ENCODE peak calls at places on chromosome 9, in four cellular contexts. One of them, this sample, is unnamed.

GRCh38 chr9:21027295-21027694 is 4.1 kb downstream of the HACD4 start:
- DNase-seq in fibroblast of lung: peak; percentile 47
- DNase-seq in GM12878: no peak
- DNase-seq in mammary epithelial cell: no peak
- DNase-seq in this sample: no peak

GRCh38 chr9:23829580-23830458 is 3.8 kb upstream of the ELAVL2 start:
- DNase-seq in fibroblast of lung: no peak
- DNase-seq in GM12878: no peak
- DNase-seq in mammary epithelial cell: peak; percentile 38
- DNase-seq in this sample: no peak

GRCh38 chr9:89494199-89494598 is 3.7 kb downstream of the SEMA4D start:
- DNase-seq in fibroblast of lung: no peak
- DNase-seq in GM12878: no peak
- DNase-seq in mammary epithelial cell: no peak
- DNase-seq in this sample: no peak

GRCh38 chr9:18253950-18254349 is 220.0 kb upstream of the ADAMTSL1 start:
- DNase-seq in fibroblast of lung: peak; percentile 30
- DNase-seq in GM12878: no peak
- DNase-seq in mammary epithelial cell: no peak
- DNase-seq in this sample: no peak

GRCh38 chr9:107976767-107977166 is 487.2 kb upstream of the KLF4 start:
- DNase-seq in fibroblast of lung: no peak
- DNase-seq in GM12878: no peak
- DNase-seq in mammary epithelial cell: peak; percentile 36
- DNase-seq in this sample: no peak

GRCh38 chr9:136807281-136808074 is at the start of gene RABL6:
- DNase-seq in fibroblast of lung: peak; percentile 61
- DNase-seq in GM12878: no peak
- DNase-seq in mammary epithelial cell: peak; percentile 66
- DNase-seq in this sample: peak; percentile 78

GRCh38 chr9:85118990-85119755 is 449.6 kb downstream of the NTRK2 start:
- DNase-seq in fibroblast of lung: peak; percentile 58
- DNase-seq in GM12878: no peak
- DNase-seq in mammary epithelial cell: peak; percentile 79
- DNase-seq in this sample: no peak

GRCh38 chr9:98117984-98118639 is 910 bp downstream of the TRIM14 start:
- DNase-seq in fibroblast of lung: peak; percentile 5
- DNase-seq in GM12878: no peak
- DNase-seq in mammary epithelial cell: peak; percentile 34
- DNase-seq in this sample: no peak

GRCh38 chr9:135480071-135480941 is 724 bp downstream of the PPP1R26 start:
- DNase-seq in fibroblast of lung: peak; percentile 35
- DNase-seq in GM12878: no peak
- DNase-seq in mammary epithelial cell: peak; percentile 32
- DNase-seq in this sample: peak; percentile 25

GRCh38 chr9:133120343-133121199 is 469 bp downstream of the RALGDS start:
- DNase-seq in fibroblast of lung: no peak
- DNase-seq in GM12878: no peak
- DNase-seq in mammary epithelial cell: no peak
- DNase-seq in this sample: no peak

GRCh38 chr9:81517954-81518353 is 171.4 kb downstream of the TLE1 start:
- DNase-seq in fibroblast of lung: no peak
- DNase-seq in GM12878: no peak
- DNase-seq in mammary epithelial cell: no peak
- DNase-seq in this sample: peak; percentile 62

DNA sequence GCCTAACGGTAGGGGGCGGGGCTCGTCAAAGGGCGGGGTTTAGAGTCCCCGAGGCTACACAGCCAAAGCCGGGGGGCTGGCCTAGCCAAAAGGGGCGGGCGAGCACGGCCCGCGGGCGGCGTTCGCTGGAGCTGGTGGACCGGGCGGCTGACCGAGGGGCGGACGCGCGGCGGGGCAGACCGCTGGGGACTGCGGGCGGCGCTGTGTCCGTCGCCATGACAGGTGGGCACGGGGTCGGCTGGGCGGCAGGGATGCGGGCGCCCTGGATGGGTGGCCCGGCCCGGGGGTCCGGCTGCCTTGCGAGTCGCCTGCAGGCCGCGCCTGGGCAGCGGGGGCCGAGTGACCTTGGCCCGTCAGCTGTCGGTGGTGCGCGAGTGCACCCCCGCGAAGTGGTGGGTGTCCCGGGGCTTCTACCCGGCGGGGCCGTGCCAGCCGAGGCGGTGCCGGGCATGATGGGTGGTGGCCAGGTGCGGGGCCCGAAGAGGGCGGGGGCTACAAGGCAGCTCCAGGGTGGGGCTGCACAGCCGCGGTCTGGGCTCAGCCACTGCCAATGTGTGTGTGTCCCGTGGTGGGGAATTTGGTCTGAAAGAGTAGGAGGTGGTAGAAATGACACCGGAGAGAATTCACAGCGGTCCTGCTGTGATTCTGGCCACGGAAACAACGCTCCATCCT is at the start of gene CARD19:
- DNase-seq in fibroblast of lung: peak; percentile 50
- DNase-seq in GM12878: no peak
- DNase-seq in mammary epithelial cell: peak; percentile 50
- DNase-seq in this sample: peak; percentile 48
- H3K27ac ChIP-seq in fibroblast of lung: peak within 1 kb of the TSS; percentile 83
- H3K27ac ChIP-seq in GM12878: peak within 1 kb of the TSS; percentile 99
- H3K27ac ChIP-seq in mammary epithelial cell: peak within 1 kb of the TSS; percentile 72
- H3K27ac ChIP-seq in this sample: peak within 1 kb of the TSS; percentile 98

DNA sequence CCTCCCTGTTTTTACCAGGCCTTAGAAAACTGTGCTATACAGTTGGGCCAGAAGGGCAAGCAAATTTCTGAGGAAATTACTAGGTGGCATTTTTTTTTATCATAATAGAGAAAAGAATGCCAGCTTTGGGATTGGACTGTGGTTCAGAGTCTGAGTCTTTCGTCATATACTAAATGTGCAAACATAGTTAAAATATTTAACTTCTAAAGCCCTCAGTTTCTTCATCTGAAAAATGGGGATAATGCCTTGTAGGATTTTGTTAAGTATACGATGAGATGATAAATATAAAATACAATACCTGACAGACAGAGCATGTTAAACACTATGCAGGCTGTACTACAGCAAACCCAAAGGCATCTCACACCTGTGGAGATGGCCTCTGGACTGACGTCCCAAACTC is 87.3 kb upstream of the GRHPR start:
- DNase-seq in fibroblast of lung: no peak
- DNase-seq in GM12878: no peak
- DNase-seq in mammary epithelial cell: no peak
- DNase-seq in this sample: no peak
- H3K79me2 ChIP-seq in fibroblast of lung: no peaks in the 10 kb centered on the region
- H3K79me2 ChIP-seq in GM12878: peaks cover 2% of the 10 kb centered on the region
- H3K79me2 ChIP-seq in mammary epithelial cell: no peaks in the 10 kb centered on the region
- H3K79me2 ChIP-seq in this sample: no peaks in the 10 kb centered on the region

GRCh38 chr9:127814619-127815511 is 12.2 kb downstream of the FPGS start:
- DNase-seq in fibroblast of lung: no peak
- DNase-seq in GM12878: no peak
- DNase-seq in mammary epithelial cell: no peak
- DNase-seq in this sample: no peak

GRCh38 chr9:127812009-127812408 is 9.3 kb downstream of the FPGS start:
- DNase-seq in fibroblast of lung: no peak
- DNase-seq in GM12878: no peak
- DNase-seq in mammary epithelial cell: no peak
- DNase-seq in this sample: no peak

GRCh38 chr9:127813739-127814226 is 11.1 kb downstream of the FPGS start:
- DNase-seq in fibroblast of lung: no peak
- DNase-seq in GM12878: no peak
- DNase-seq in mammary epithelial cell: no peak
- DNase-seq in this sample: no peak

GRCh38 chr9:127810378-127811187 is 7.9 kb downstream of the FPGS start:
- DNase-seq in fibroblast of lung: no peak
- DNase-seq in GM12878: no peak
- DNase-seq in mammary epithelial cell: no peak
- DNase-seq in this sample: no peak

GRCh38 chr9:127812936-127813675 is 10.4 kb downstream of the FPGS start:
- DNase-seq in fibroblast of lung: no peak
- DNase-seq in GM12878: no peak
- DNase-seq in mammary epithelial cell: no peak
- DNase-seq in this sample: no peak
- H3K27ac ChIP-seq in fibroblast of lung: no peak overlapping the region
- H3K27ac ChIP-seq in GM12878: no peak overlapping the region
- H3K27ac ChIP-seq in mammary epithelial cell: no peak overlapping the region
- H3K27ac ChIP-seq in this sample: no peak overlapping the region

GRCh38 chr9:126334626-126335621 is 8.3 kb downstream of the MVB12B start:
- DNase-seq in fibroblast of lung: peak; percentile 52
- DNase-seq in GM12878: no peak
- DNase-seq in mammary epithelial cell: no peak
- DNase-seq in this sample: no peak
- H3K79me2 ChIP-seq in fibroblast of lung: no peaks in the 10 kb centered on the region
- H3K79me2 ChIP-seq in GM12878: no peaks in the 10 kb centered on the region
- H3K79me2 ChIP-seq in mammary epithelial cell: peaks cover 3% of the 10 kb centered on the region
- H3K79me2 ChIP-seq in this sample: no peaks in the 10 kb centered on the region

DNA sequence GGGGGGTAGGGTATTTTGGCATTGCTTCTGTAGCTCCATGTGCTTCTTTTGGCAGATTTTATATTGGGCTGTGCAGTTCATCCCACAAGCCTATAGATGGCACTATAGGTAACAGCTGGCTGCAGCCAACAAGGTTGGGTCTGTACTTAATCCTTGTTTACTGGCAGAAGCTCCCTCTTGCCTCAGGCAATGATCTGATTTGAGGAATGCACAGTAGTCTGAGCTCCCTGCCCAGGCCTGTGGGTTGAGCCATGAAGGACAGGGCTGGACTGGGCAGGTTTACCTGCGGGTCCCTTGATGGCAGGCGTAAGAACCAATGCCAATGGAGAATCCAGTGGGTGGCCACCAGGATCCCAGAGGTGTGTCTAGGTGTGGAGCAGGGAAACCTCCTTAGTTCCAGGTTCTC is 11.7 kb upstream of the OR1J2 start:
- DNase-seq in fibroblast of lung: peak; percentile 16
- DNase-seq in GM12878: no peak
- DNase-seq in mammary epithelial cell: peak; percentile 86
- DNase-seq in this sample: peak; percentile 56
- H3K27ac ChIP-seq in fibroblast of lung: no peak overlapping the region
- H3K27ac ChIP-seq in GM12878: no peak overlapping the region
- H3K27ac ChIP-seq in mammary epithelial cell: no peak overlapping the region
- H3K27ac ChIP-seq in this sample: no peak overlapping the region

GRCh38 chr9:134340475-134341186 is 14.4 kb downstream of the RXRA start:
- DNase-seq in fibroblast of lung: no peak
- DNase-seq in GM12878: no peak
- DNase-seq in mammary epithelial cell: no peak
- DNase-seq in this sample: no peak

GRCh38 chr9:134338394-134339182 is 12.3 kb downstream of the RXRA start:
- DNase-seq in fibroblast of lung: no peak
- DNase-seq in GM12878: no peak
- DNase-seq in mammary epithelial cell: no peak
- DNase-seq in this sample: no peak

GRCh38 chr9:134337469-134337868 is 11.2 kb downstream of the RXRA start:
- DNase-seq in fibroblast of lung: no peak
- DNase-seq in GM12878: no peak
- DNase-seq in mammary epithelial cell: no peak
- DNase-seq in this sample: no peak

GRCh38 chr9:134341306-134341705 is 15.1 kb downstream of the RXRA start:
- DNase-seq in fibroblast of lung: no peak
- DNase-seq in GM12878: no peak
- DNase-seq in mammary epithelial cell: no peak
- DNase-seq in this sample: no peak

DNA sequence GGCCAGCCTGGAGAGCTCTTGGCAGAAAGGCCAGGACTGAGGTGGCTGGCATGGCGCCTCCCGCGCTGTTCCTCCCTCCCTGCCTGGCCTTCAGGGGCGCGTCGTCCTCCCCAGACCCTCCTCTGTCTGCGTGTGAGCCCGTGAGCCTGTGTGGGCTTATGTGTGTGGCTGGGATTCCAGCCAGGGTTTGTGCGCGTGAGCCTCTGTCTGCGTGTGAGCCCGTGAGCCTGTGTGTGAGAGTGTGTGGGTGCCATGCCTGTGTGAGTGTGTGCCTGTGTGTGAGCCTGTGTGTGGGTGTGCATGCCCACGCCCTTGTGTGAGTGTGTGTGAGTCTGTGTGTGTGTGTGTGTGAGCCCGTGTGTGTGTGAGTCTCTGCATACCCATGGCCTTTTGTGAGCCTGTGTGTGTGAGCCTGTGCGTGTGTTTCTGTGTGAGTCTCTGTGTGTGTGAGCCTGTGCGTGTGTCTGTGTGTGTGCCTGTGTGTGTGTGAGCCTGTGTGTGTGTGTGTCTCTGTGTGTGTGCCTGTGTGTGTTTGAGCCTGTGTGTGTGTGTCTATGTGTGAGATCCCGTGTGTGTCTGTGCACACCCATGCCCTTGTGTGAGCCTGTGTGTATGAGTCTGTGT is 13.0 kb downstream of the RXRA start:
- DNase-seq in fibroblast of lung: peak; percentile 57
- DNase-seq in GM12878: no peak
- DNase-seq in mammary epithelial cell: no peak
- DNase-seq in this sample: no peak
- H3K79me2 ChIP-seq in fibroblast of lung: peaks cover 60% of the 10 kb centered on the region
- H3K79me2 ChIP-seq in GM12878: no peaks in the 10 kb centered on the region
- H3K79me2 ChIP-seq in mammary epithelial cell: peaks cover 100% of the 10 kb centered on the region
- H3K79me2 ChIP-seq in this sample: peaks cover 12% of the 10 kb centered on the region

GRCh38 chr9:113587471-113588031 is 124.0 kb downstream of the RGS3 start:
- DNase-seq in fibroblast of lung: peak; percentile 39
- DNase-seq in GM12878: no peak
- DNase-seq in mammary epithelial cell: no peak
- DNase-seq in this sample: no peak
- H3K27ac ChIP-seq in fibroblast of lung: no peak overlapping the region
- H3K27ac ChIP-seq in GM12878: no peak overlapping the region
- H3K27ac ChIP-seq in mammary epithelial cell: no peak overlapping the region
- H3K27ac ChIP-seq in this sample: no peak overlapping the region

DNA sequence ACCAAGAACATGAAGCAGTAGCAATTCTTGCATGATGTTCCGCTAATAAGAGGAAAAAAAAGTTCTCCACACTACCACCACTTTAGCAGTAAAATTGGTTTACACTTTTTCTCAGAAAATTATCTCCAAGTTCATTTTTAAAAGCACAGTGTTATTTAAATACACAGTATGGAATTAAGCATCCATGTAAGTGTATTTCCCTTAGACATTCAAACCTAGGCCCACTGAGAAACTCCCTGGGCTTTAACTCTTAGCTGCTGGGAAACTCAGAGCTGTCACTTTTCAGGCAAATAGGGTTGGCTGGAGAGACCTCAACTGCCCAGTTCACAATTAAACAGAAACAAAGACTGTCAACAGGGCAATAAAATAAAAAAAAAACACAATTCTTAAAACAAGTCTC is 2.7 kb downstream of the GNAQ start:
- DNase-seq in fibroblast of lung: no peak
- DNase-seq in GM12878: no peak
- DNase-seq in mammary epithelial cell: no peak
- DNase-seq in this sample: no peak
- H3K79me2 ChIP-seq in fibroblast of lung: peaks cover 55% of the 10 kb centered on the region
- H3K79me2 ChIP-seq in GM12878: no peaks in the 10 kb centered on the region
- H3K79me2 ChIP-seq in mammary epithelial cell: peaks cover 70% of the 10 kb centered on the region
- H3K79me2 ChIP-seq in this sample: peaks cover 19% of the 10 kb centered on the region